ENCODE peak calls at places on chromosomes 13 and 19, in seven cellular contexts. R is fibroblast of lung; H is lung microvascular endothelial cell; Z is body of pancreas; N is GM03348; K is CD4-positive, CD25-positive, alpha-beta regulatory T cell; G is esophagus squamous epithelium. M is an unnamed sample.

GRCh38 chr13:26449063-26449848 is 108.2 kb upstream of the WASF3 start:
- DNase-seq in R (no peak), H (no peak), Z (no peak), N (no peak), K (no peak), G (no peak), M (no peak)

GRCh38 chr13:111629457-111629856 is 309.0 kb downstream of the TEX29 start:
- DNase-seq in R (no peak), H (no peak), Z (no peak), N (no peak), K (no peak), G (no peak), M (no peak)

GRCh38 chr19:21697171-21697570 is 70.2 kb downstream of the ZNF100 start:
- DNase-seq in R (no peak), H (no peak), Z (no peak), N (peak), K (no peak), G (no peak), M (no peak)

GRCh38 chr13:45951724-45952123 is 100.2 kb upstream of the SIAH3 start:
- DNase-seq in R (no peak), H (no peak), Z (no peak), N (no peak), K (no peak), G (no peak), M (no peak)

GRCh38 chr19:34888091-34888490 is 38.6 kb upstream of the ZNF30 start:
- DNase-seq in R (no peak), H (no peak), Z (no peak), N (no peak), K (no peak), G (no peak), M (no peak)

GRCh38 chr19:40279761-40280607 is 5.2 kb downstream of the AKT2 start:
- DNase-seq in R (no peak), H (no peak), Z (no peak), N (no peak), K (no peak), G (no peak), M (no peak)

GRCh38 chr13:44331446-44331845 is 42.2 kb upstream of the SERP2 start:
- DNase-seq in R (no peak), H (no peak), Z (no peak), N (no peak), K (no peak), G (no peak), M (no peak)

GRCh38 chr13:98937911-98938381 is 39.9 kb downstream of the DOCK9 start:
- DNase-seq in R (peak), H (peak), Z (no peak), N (no peak), K (no peak), G (no peak), M (no peak)

GRCh38 chr13:39039033-39039432 is 777 bp downstream of the NHLRC3 start:
- DNase-seq in R (no peak), H (peak), Z (no peak), N (no peak), K (no peak), G (no peak), M (no peak)

GRCh38 chr13:106859505-106859904 is 291.6 kb upstream of the ARGLU1 start:
- DNase-seq in R (no peak), H (no peak), Z (no peak), N (no peak), K (no peak), G (no peak), M (no peak)

GRCh38 chr19:3010871-3011270 is 18.2 kb downstream of the TLE2 start:
- DNase-seq in R (no peak), H (no peak), Z (no peak), N (no peak), K (no peak), G (no peak), M (no peak)

GRCh38 chr19:2988568-2988967 is 11.2 kb downstream of the TLE6 start:
- DNase-seq in R (no peak), H (no peak), Z (no peak), N (no peak), K (no peak), G (no peak), M (no peak)

GRCh38 chr13:78709028-78709427 is 50.1 kb upstream of the OBI1 start:
- DNase-seq in R (no peak), H (no peak), Z (no peak), N (no peak), K (no peak), G (no peak), M (no peak)

GRCh38 chr13:36193151-36193855 is 21.1 kb downstream of the SOHLH2 start:
- DNase-seq in R (peak), H (no peak), Z (no peak), N (no peak), K (no peak), G (no peak), M (no peak)

GRCh38 chr19:35495107-35496064 is 5.1 kb upstream of the KRTDAP start:
- DNase-seq in R (peak), H (peak), Z (peak), N (peak), K (peak), G (no peak), M (no peak)

GRCh38 chr19:49889687-49890348 is 6.9 kb downstream of the IL4I1 start:
- DNase-seq in R (peak), H (peak), Z (peak), N (peak), K (peak), G (no peak), M (no peak)

GRCh38 chr13:97228850-97229521 is 6.9 kb downstream of the MBNL2 start:
- DNase-seq in R (no peak), H (no peak), Z (no peak), N (no peak), K (no peak), G (no peak), M (no peak)

GRCh38 chr19:28350037-28350436 is 862.9 kb downstream of the UQCRFS1 start:
- DNase-seq in R (no peak), H (no peak), Z (no peak), N (no peak), K (no peak), G (no peak), M (no peak)

GRCh38 chr13:100234006-100234405 is 145.1 kb downstream of the PCCA start:
- DNase-seq in R (no peak), H (peak), Z (no peak), N (no peak), K (no peak), G (no peak), M (no peak)

GRCh38 chr13:66087149-66087780 is 1142.9 kb downstream of the PCDH9 start:
- DNase-seq in R (peak), H (no peak), Z (no peak), N (no peak), K (no peak), G (no peak), M (no peak)

GRCh38 chr19:54882758-54883157 is 8.7 kb downstream of the FCAR start:
- DNase-seq in R (no peak), H (peak), Z (no peak), N (no peak), K (peak), G (no peak), M (no peak)

GRCh38 chr13:31898383-31899071 is 133.0 kb upstream of the FRY start:
- DNase-seq in R (no peak), H (no peak), Z (no peak), N (no peak), K (peak), G (no peak), M (no peak)

GRCh38 chr19:53958168-53958571 is 4.6 kb upstream of the CACNG8 start:
- DNase-seq in R (no peak), H (peak), Z (no peak), N (no peak), K (no peak), G (no peak), M (no peak)

M was measured in type B pancreatic cell.